ENCODE peak calls at places on chromosomes 6 and 20, in four cellular contexts. One of them, this sample, is unnamed.

GRCh38 chr6:105803439-105803838 is 282.7 kb upstream of the PRDM1 start:
- DNase-seq in HepG2: no peak
- DNase-seq in A549: no peak
- DNase-seq in SK-N-SH: no peak
- DNase-seq in this sample: no peak

GRCh38 chr20:23246682-23247664 is 103.6 kb upstream of the NXT1 start:
- DNase-seq in SK-N-SH: no peak
- DNase-seq in A549: no peak
- DNase-seq in HepG2: no peak
- DNase-seq in this sample: peak

GRCh38 chr6:68876792-68877493 is 241.9 kb downstream of the ADGRB3 start:
- DNase-seq in HepG2: peak
- DNase-seq in SK-N-SH: no peak
- DNase-seq in A549: peak
- DNase-seq in this sample: no peak

GRCh38 chr20:3808141-3808479 is 12.0 kb downstream of the CDC25B start:
- DNase-seq in SK-N-SH: no peak
- DNase-seq in A549: peak
- DNase-seq in HepG2: peak
- DNase-seq in this sample: no peak

GRCh38 chr6:41670703-41671360 is 32.6 kb downstream of the MDFI start:
- DNase-seq in HepG2: no peak
- DNase-seq in A549: no peak
- DNase-seq in SK-N-SH: no peak
- DNase-seq in this sample: no peak

GRCh38 chr6:20866038-20866437 is 331.8 kb downstream of the CDKAL1 start:
- DNase-seq in A549: no peak
- DNase-seq in HepG2: no peak
- DNase-seq in SK-N-SH: no peak
- DNase-seq in this sample: no peak

GRCh38 chr20:62409935-62410741 is 3.1 kb upstream of the CABLES2 start:
- DNase-seq in HepG2: peak
- DNase-seq in A549: peak
- DNase-seq in SK-N-SH: peak
- DNase-seq in this sample: no peak

GRCh38 chr6:29723666-29724588 is 693 bp downstream of the HLA-F start:
- DNase-seq in A549: no peak
- DNase-seq in SK-N-SH: peak
- DNase-seq in HepG2: no peak
- DNase-seq in this sample: no peak

GRCh38 chr6:129029778-129030177 is 146.8 kb downstream of the LAMA2 start:
- DNase-seq in HepG2: no peak
- DNase-seq in A549: no peak
- DNase-seq in SK-N-SH: no peak
- DNase-seq in this sample: no peak

GRCh38 chr6:57262491-57262890 is 40.4 kb upstream of the RAB23 start:
- DNase-seq in HepG2: no peak
- DNase-seq in A549: no peak
- DNase-seq in SK-N-SH: no peak
- DNase-seq in this sample: no peak

GRCh38 chr20:45918182-45918737 is 6.3 kb upstream of the PLTP start:
- DNase-seq in A549: no peak
- DNase-seq in SK-N-SH: no peak
- DNase-seq in HepG2: no peak
- DNase-seq in this sample: no peak

GRCh38 chr6:119161450-119161849 is 83.0 kb upstream of the FAM184A start:
- DNase-seq in A549: no peak
- DNase-seq in HepG2: no peak
- DNase-seq in SK-N-SH: no peak
- DNase-seq in this sample: no peak

GRCh38 chr6:30754631-30755030 is 10.3 kb upstream of the IER3 start:
- DNase-seq in A549: no peak
- DNase-seq in HepG2: no peak
- DNase-seq in SK-N-SH: no peak
- DNase-seq in this sample: no peak

GRCh38 chr6:73258721-73259120 is 4.3 kb downstream of the KHDC1 start:
- DNase-seq in A549: peak
- DNase-seq in SK-N-SH: no peak
- DNase-seq in HepG2: no peak
- DNase-seq in this sample: no peak

GRCh38 chr20:15902493-15902892 is 670.8 kb downstream of the KIF16B start:
- DNase-seq in SK-N-SH: no peak
- DNase-seq in HepG2: no peak
- DNase-seq in A549: peak
- DNase-seq in this sample: no peak

GRCh38 chr20:8131598-8132014 is 460 bp upstream of the PLCB1 start:
- DNase-seq in A549: no peak
- DNase-seq in HepG2: no peak
- DNase-seq in SK-N-SH: no peak
- DNase-seq in this sample: no peak

GRCh38 chr20:33915726-33916331 is 77.9 kb upstream of the RALY start:
- DNase-seq in SK-N-SH: peak
- DNase-seq in HepG2: peak
- DNase-seq in A549: peak
- DNase-seq in this sample: no peak

GRCh38 chr6:25903467-25904099 is 26.9 kb downstream of the SLC17A2 start:
- DNase-seq in HepG2: no peak
- DNase-seq in A549: no peak
- DNase-seq in SK-N-SH: no peak
- DNase-seq in this sample: no peak

GRCh38 chr6:38137609-38138008 is 318.1 kb downstream of the ZFAND3 start:
- DNase-seq in SK-N-SH: no peak
- DNase-seq in A549: no peak
- DNase-seq in HepG2: no peak
- DNase-seq in this sample: no peak

GRCh38 chr6:31713991-31714684 is 1.0 kb upstream of the LY6G6D start:
- DNase-seq in HepG2: peak
- DNase-seq in SK-N-SH: no peak
- DNase-seq in A549: no peak
- DNase-seq in this sample: no peak

GRCh38 chr6:107061125-107062020 is 33.4 kb downstream of the MTRES1 start:
- DNase-seq in HepG2: peak
- DNase-seq in SK-N-SH: no peak
- DNase-seq in A549: no peak
- DNase-seq in this sample: peak

GRCh38 chr20:58227391-58228102 is 906 bp downstream of the ANKRD60 start:
- DNase-seq in A549: no peak
- DNase-seq in SK-N-SH: no peak
- DNase-seq in HepG2: no peak
- DNase-seq in this sample: no peak

GRCh38 chr6:87825865-87826264 is 123.8 kb upstream of the AKIRIN2 start:
- DNase-seq in HepG2: peak
- DNase-seq in SK-N-SH: no peak
- DNase-seq in A549: no peak
- DNase-seq in this sample: no peak

GRCh38 chr6:30555428-30556005 is 772 bp downstream of the GNL1 start:
- DNase-seq in HepG2: no peak
- DNase-seq in SK-N-SH: no peak
- DNase-seq in A549: no peak
- DNase-seq in this sample: no peak

GRCh38 chr20:35985789-35986188 is 17.4 kb downstream of the CNBD2 start:
- DNase-seq in SK-N-SH: no peak
- DNase-seq in HepG2: no peak
- DNase-seq in A549: no peak
- DNase-seq in this sample: no peak

GRCh38 chr20:47875302-47876025 is 90.2 kb upstream of the SULF2 start:
- DNase-seq in HepG2: no peak
- DNase-seq in A549: no peak
- DNase-seq in SK-N-SH: no peak
- DNase-seq in this sample: no peak

GRCh38 chr6:164151762-164152161 is 737.2 kb downstream of the QKI start:
- DNase-seq in SK-N-SH: no peak
- DNase-seq in A549: no peak
- DNase-seq in HepG2: no peak
- DNase-seq in this sample: no peak

GRCh38 chr6:45494734-45495133 is 117.0 kb upstream of the SUPT3H start:
- DNase-seq in HepG2: no peak
- DNase-seq in SK-N-SH: no peak
- DNase-seq in A549: no peak
- DNase-seq in this sample: no peak

GRCh38 chr6:52552278-52552643 is 24.6 kb downstream of the TRAM2 start:
- DNase-seq in SK-N-SH: no peak
- DNase-seq in HepG2: no peak
- DNase-seq in A549: no peak
- DNase-seq in this sample: no peak

GRCh38 chr6:80622641-80623040 is 516.2 kb downstream of the BCKDHB start:
- DNase-seq in A549: peak
- DNase-seq in HepG2: no peak
- DNase-seq in SK-N-SH: no peak
- DNase-seq in this sample: no peak

DNA sequence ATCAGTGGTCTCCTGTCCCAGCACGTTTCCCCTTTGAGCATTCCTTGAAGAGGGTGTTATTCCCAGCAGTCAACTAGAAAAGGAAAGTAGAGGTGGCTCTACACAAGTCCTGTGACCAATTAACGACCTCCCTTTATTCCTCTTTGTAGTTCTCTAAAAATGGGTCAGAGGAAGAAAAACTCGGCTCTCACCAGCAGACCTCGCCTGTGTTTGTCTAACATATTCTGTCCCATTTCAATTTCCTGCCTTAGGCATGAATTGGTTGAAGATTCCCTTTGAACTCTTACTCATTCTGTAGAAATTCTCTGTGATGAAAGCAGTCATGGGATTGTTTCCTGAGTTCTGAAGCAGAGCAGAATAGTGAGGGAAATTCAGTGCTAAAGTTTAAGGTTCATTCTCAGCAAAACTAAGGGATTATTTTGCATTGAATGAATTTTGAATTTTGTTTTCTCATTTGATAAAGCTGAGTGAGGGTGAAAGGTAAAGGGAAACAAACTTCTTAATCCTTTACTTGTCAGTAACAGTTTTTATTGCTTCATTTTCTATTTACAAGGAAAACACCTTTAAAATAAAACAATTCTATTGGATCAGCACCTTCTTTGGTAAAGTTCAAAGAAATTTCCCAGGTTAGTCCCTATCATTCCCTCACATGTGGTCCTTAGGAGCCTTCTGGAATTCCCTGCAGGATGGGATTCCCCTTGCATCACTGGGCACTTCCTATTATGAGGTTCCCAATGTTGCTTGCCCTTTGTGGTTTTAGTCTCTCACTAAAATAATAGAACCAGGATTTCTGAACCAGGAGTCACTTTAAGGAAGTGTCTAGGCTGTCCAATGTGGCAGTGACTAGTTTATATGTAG is 105.8 kb downstream of the SLX4IP start:
- DNase-seq in HepG2: peak
- DNase-seq in SK-N-SH: no peak
- DNase-seq in A549: peak
- DNase-seq in this sample: no peak
- TF ChIP-seq REST in HepG2: peak
- TF ChIP-seq REST in SK-N-SH: no peak
- TF ChIP-seq REST in A549: no peak
- TF ChIP-seq REST in this sample: no peak

GRCh38 chr6:170212051-170212756 is 78.7 kb downstream of the DLL1 start:
- DNase-seq in HepG2: no peak
- DNase-seq in A549: no peak
- DNase-seq in SK-N-SH: no peak
- DNase-seq in this sample: no peak
- TF ChIP-seq PBX3 in HepG2: no peak
- TF ChIP-seq PBX3 in A549: no peak
- TF ChIP-seq PBX3 in SK-N-SH: no peak
- TF ChIP-seq PBX3 in this sample: no peak

DNA sequence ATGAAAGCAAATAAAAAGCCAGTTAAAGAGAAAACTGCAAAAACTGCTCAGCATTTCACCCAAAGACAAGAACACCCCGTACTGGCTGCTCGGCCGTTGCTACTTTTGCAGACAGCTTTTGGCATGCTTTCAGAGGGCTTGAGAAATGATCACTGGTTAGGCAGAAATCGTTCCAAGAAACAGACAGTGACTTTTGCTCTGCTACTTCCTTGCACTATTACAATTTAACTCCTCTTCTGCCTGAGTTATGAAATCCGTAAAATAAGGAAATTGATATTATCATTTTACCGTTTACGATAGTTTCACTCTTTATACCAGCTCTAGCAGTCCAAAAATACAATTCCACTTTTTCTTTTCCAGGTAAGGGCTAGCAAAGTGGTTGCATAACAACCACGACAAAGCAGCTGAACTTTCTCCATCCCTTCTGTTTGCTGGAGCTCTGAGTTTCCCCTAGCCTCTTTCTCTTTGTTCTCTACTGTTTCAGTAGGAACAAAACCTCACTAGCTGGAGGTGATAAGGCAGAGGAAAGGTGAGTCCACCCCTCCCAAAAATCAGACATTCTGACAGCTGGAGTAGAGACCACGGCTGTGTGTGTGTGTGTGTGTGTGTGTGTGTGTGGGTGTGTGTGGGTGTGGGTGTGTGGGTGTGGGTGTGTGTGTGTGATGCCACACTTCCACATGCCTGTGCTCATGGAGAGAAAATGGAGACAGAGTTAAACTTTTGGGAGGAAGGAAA is 191.8 kb upstream of the RREB1 start:
- DNase-seq in SK-N-SH: no peak
- DNase-seq in HepG2: no peak
- DNase-seq in A549: no peak
- DNase-seq in this sample: no peak
- TF ChIP-seq REST in SK-N-SH: no peak
- TF ChIP-seq REST in HepG2: no peak
- TF ChIP-seq REST in A549: no peak
- TF ChIP-seq REST in this sample: no peak

GRCh38 chr6:2658788-2659187 is 91.9 kb downstream of the MYLK4 start:
- DNase-seq in SK-N-SH: no peak
- DNase-seq in A549: no peak
- DNase-seq in HepG2: peak
- DNase-seq in this sample: peak
- TF ChIP-seq PBX3 in SK-N-SH: no peak
- TF ChIP-seq PBX3 in A549: no peak
- TF ChIP-seq PBX3 in HepG2: no peak
- TF ChIP-seq PBX3 in this sample: no peak

GRCh38 chr6:16374796-16375195 is 136.4 kb downstream of the GMPR start:
- DNase-seq in SK-N-SH: no peak
- DNase-seq in A549: no peak
- DNase-seq in HepG2: no peak
- DNase-seq in this sample: no peak
- TF ChIP-seq REST in SK-N-SH: no peak
- TF ChIP-seq REST in A549: no peak
- TF ChIP-seq REST in HepG2: no peak
- TF ChIP-seq REST in this sample: no peak

This sample was measured in GM12878.